ENCODE peak calls at places on chromosomes 16 and 17, in seven cellular contexts. One of them, this sample, is unnamed.

GRCh38 chr17:62092784-62093183 is 27.7 kb upstream of the MED13 start:
- DNase-seq in adrenal gland: no peak
- DNase-seq in lower lobe of right lung: no peak
- DNase-seq in kidney: no peak
- DNase-seq in CD4-positive, CD25-positive, alpha-beta regulatory T cell: no peak
- DNase-seq in uterus: no peak
- DNase-seq in aorta: no peak
- DNase-seq in this sample: no peak

GRCh38 chr16:75244844-75245758 is 6.3 kb downstream of the BCAR1 start:
- DNase-seq in adrenal gland: peak; percentile 85
- DNase-seq in lower lobe of right lung: peak; percentile 83
- DNase-seq in kidney: peak; percentile 95
- DNase-seq in CD4-positive, CD25-positive, alpha-beta regulatory T cell: no peak
- DNase-seq in uterus: peak; percentile 80
- DNase-seq in aorta: peak; percentile 95
- DNase-seq in this sample: peak; percentile 92

GRCh38 chr16:31301708-31302400 is 42.1 kb downstream of the ITGAM start:
- DNase-seq in adrenal gland: peak; percentile 53
- DNase-seq in lower lobe of right lung: no peak
- DNase-seq in kidney: no peak
- DNase-seq in CD4-positive, CD25-positive, alpha-beta regulatory T cell: no peak
- DNase-seq in uterus: no peak
- DNase-seq in aorta: peak; percentile 57
- DNase-seq in this sample: peak; percentile 21

GRCh38 chr17:59616253-59616920 is 3.3 kb upstream of the CLTC start:
- DNase-seq in adrenal gland: no peak
- DNase-seq in lower lobe of right lung: no peak
- DNase-seq in kidney: no peak
- DNase-seq in CD4-positive, CD25-positive, alpha-beta regulatory T cell: no peak
- DNase-seq in uterus: no peak
- DNase-seq in aorta: no peak
- DNase-seq in this sample: no peak

GRCh38 chr16:3485097-3485470 is 10.2 kb downstream of the C16orf90 start:
- DNase-seq in adrenal gland: no peak
- DNase-seq in lower lobe of right lung: no peak
- DNase-seq in kidney: no peak
- DNase-seq in CD4-positive, CD25-positive, alpha-beta regulatory T cell: no peak
- DNase-seq in uterus: no peak
- DNase-seq in aorta: no peak
- DNase-seq in this sample: peak; percentile 5

GRCh38 chr17:437545-437944 is 84.9 kb upstream of the RPH3AL start:
- DNase-seq in adrenal gland: no peak
- DNase-seq in lower lobe of right lung: no peak
- DNase-seq in kidney: no peak
- DNase-seq in CD4-positive, CD25-positive, alpha-beta regulatory T cell: no peak
- DNase-seq in uterus: no peak
- DNase-seq in aorta: no peak
- DNase-seq in this sample: no peak

GRCh38 chr16:813204-813915 is 12.8 kb upstream of the GNG13 start:
- DNase-seq in adrenal gland: peak; percentile 57
- DNase-seq in lower lobe of right lung: no peak
- DNase-seq in kidney: no peak
- DNase-seq in CD4-positive, CD25-positive, alpha-beta regulatory T cell: no peak
- DNase-seq in uterus: no peak
- DNase-seq in aorta: no peak
- DNase-seq in this sample: no peak

GRCh38 chr17:42937712-42938596 is 26.3 kb downstream of the AARSD1 start:
- DNase-seq in adrenal gland: peak; percentile 58
- DNase-seq in lower lobe of right lung: no peak
- DNase-seq in kidney: no peak
- DNase-seq in CD4-positive, CD25-positive, alpha-beta regulatory T cell: no peak
- DNase-seq in uterus: peak; percentile 29
- DNase-seq in aorta: peak; percentile 52
- DNase-seq in this sample: peak; percentile 57

GRCh38 chr17:46163929-46164594 is 29.2 kb downstream of the KANSL1 start:
- DNase-seq in adrenal gland: no peak
- DNase-seq in lower lobe of right lung: no peak
- DNase-seq in kidney: no peak
- DNase-seq in CD4-positive, CD25-positive, alpha-beta regulatory T cell: no peak
- DNase-seq in uterus: no peak
- DNase-seq in aorta: no peak
- DNase-seq in this sample: no peak

GRCh38 chr16:9378876-9379275 is 287.4 kb downstream of the HAPSTR1 start:
- DNase-seq in adrenal gland: no peak
- DNase-seq in lower lobe of right lung: no peak
- DNase-seq in kidney: no peak
- DNase-seq in CD4-positive, CD25-positive, alpha-beta regulatory T cell: no peak
- DNase-seq in uterus: no peak
- DNase-seq in aorta: no peak
- DNase-seq in this sample: no peak

GRCh38 chr16:53212899-53213235 is 158.1 kb downstream of the CHD9 start:
- DNase-seq in adrenal gland: no peak
- DNase-seq in lower lobe of right lung: no peak
- DNase-seq in kidney: no peak
- DNase-seq in CD4-positive, CD25-positive, alpha-beta regulatory T cell: no peak
- DNase-seq in uterus: no peak
- DNase-seq in aorta: no peak
- DNase-seq in this sample: no peak
- H3K4me3 ChIP-seq in adrenal gland: no peak overlapping the region
- H3K4me3 ChIP-seq in lower lobe of right lung: no peak overlapping the region
- H3K4me3 ChIP-seq in kidney: peak overlapping the region; percentile 31
- H3K4me3 ChIP-seq in CD4-positive, CD25-positive, alpha-beta regulatory T cell: no peak overlapping the region
- H3K4me3 ChIP-seq in uterus: no peak overlapping the region
- H3K4me3 ChIP-seq in aorta: no peak overlapping the region
- H3K4me3 ChIP-seq in this sample: peak overlapping the region; percentile 2

GRCh38 chr17:17971431-17972125 is 622 bp downstream of the TOM1L2 start:
- DNase-seq in adrenal gland: peak; percentile 64
- DNase-seq in lower lobe of right lung: peak; percentile 77
- DNase-seq in kidney: peak; percentile 91
- DNase-seq in CD4-positive, CD25-positive, alpha-beta regulatory T cell: peak; percentile 21
- DNase-seq in uterus: peak; percentile 40
- DNase-seq in aorta: no peak
- DNase-seq in this sample: peak; percentile 81

GRCh38 chr17:17970699-17971430 is 1.3 kb downstream of the TOM1L2 start:
- DNase-seq in adrenal gland: no peak
- DNase-seq in lower lobe of right lung: no peak
- DNase-seq in kidney: no peak
- DNase-seq in CD4-positive, CD25-positive, alpha-beta regulatory T cell: no peak
- DNase-seq in uterus: no peak
- DNase-seq in aorta: no peak
- DNase-seq in this sample: no peak

GRCh38 chr17:17972126-17972951 is at the start of the genes DRC3 and TOM1L2:
- DNase-seq in adrenal gland: peak; percentile 100
- DNase-seq in lower lobe of right lung: peak; percentile 100
- DNase-seq in kidney: peak; percentile 100
- DNase-seq in CD4-positive, CD25-positive, alpha-beta regulatory T cell: peak; percentile 100
- DNase-seq in uterus: peak; percentile 100
- DNase-seq in aorta: peak; percentile 100
- DNase-seq in this sample: peak; percentile 100

GRCh38 chr17:17975441-17975840 is 2.8 kb downstream of the DRC3 start:
- DNase-seq in adrenal gland: no peak
- DNase-seq in lower lobe of right lung: no peak
- DNase-seq in kidney: no peak
- DNase-seq in CD4-positive, CD25-positive, alpha-beta regulatory T cell: no peak
- DNase-seq in uterus: no peak
- DNase-seq in aorta: no peak
- DNase-seq in this sample: no peak

GRCh38 chr17:17972952-17973254 is 241 bp downstream of the DRC3 start:
- DNase-seq in adrenal gland: no peak
- DNase-seq in lower lobe of right lung: no peak
- DNase-seq in kidney: no peak
- DNase-seq in CD4-positive, CD25-positive, alpha-beta regulatory T cell: no peak
- DNase-seq in uterus: no peak
- DNase-seq in aorta: no peak
- DNase-seq in this sample: no peak
- H3K27ac ChIP-seq in adrenal gland: peak overlapping the region; percentile 58
- H3K27ac ChIP-seq in lower lobe of right lung: peak overlapping the region; percentile 77
- H3K27ac ChIP-seq in kidney: peak overlapping the region; percentile 32
- H3K27ac ChIP-seq in CD4-positive, CD25-positive, alpha-beta regulatory T cell: peak overlapping the region; percentile 78
- H3K27ac ChIP-seq in uterus: peak overlapping the region; percentile 40
- H3K27ac ChIP-seq in aorta: no peak overlapping the region
- H3K27ac ChIP-seq in this sample: peak overlapping the region; percentile 61

DNA sequence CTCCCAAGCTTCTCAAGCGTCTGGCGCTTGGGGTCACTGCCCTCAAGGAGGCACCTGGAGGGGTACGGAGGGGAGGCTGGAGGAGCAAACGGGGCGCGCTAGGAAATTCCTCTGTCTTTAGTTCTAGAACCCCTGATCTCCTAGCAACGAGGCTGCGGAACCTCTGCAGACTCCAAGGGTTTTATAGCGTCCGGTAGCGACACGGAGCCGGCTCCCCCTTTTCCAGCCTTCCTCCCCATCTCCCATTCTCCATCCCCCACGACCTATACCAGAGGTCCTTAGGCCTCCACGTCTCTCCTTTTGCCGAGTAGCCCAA is 601 bp upstream of the CDIPT start:
- DNase-seq in adrenal gland: no peak
- DNase-seq in lower lobe of right lung: no peak
- DNase-seq in kidney: no peak
- DNase-seq in CD4-positive, CD25-positive, alpha-beta regulatory T cell: no peak
- DNase-seq in uterus: no peak
- DNase-seq in aorta: no peak
- DNase-seq in this sample: no peak
- H3K4me3 ChIP-seq in adrenal gland: no peak overlapping the region
- H3K4me3 ChIP-seq in lower lobe of right lung: peak overlapping the region; percentile 91
- H3K4me3 ChIP-seq in kidney: peak overlapping the region; percentile 87
- H3K4me3 ChIP-seq in CD4-positive, CD25-positive, alpha-beta regulatory T cell: peak overlapping the region; percentile 90
- H3K4me3 ChIP-seq in uterus: peak overlapping the region; percentile 81
- H3K4me3 ChIP-seq in aorta: no peak overlapping the region
- H3K4me3 ChIP-seq in this sample: peak overlapping the region; percentile 4

GRCh38 chr17:79747508-79748295 is 17.0 kb downstream of the ENPP7 start:
- DNase-seq in adrenal gland: no peak
- DNase-seq in lower lobe of right lung: no peak
- DNase-seq in kidney: no peak
- DNase-seq in CD4-positive, CD25-positive, alpha-beta regulatory T cell: no peak
- DNase-seq in uterus: no peak
- DNase-seq in aorta: no peak
- DNase-seq in this sample: no peak
- H3K27ac ChIP-seq in adrenal gland: no peak overlapping the region
- H3K27ac ChIP-seq in lower lobe of right lung: no peak overlapping the region
- H3K27ac ChIP-seq in kidney: no peak overlapping the region
- H3K27ac ChIP-seq in CD4-positive, CD25-positive, alpha-beta regulatory T cell: no peak overlapping the region
- H3K27ac ChIP-seq in uterus: no peak overlapping the region
- H3K27ac ChIP-seq in aorta: no peak overlapping the region
- H3K27ac ChIP-seq in this sample: no peak overlapping the region

DNA sequence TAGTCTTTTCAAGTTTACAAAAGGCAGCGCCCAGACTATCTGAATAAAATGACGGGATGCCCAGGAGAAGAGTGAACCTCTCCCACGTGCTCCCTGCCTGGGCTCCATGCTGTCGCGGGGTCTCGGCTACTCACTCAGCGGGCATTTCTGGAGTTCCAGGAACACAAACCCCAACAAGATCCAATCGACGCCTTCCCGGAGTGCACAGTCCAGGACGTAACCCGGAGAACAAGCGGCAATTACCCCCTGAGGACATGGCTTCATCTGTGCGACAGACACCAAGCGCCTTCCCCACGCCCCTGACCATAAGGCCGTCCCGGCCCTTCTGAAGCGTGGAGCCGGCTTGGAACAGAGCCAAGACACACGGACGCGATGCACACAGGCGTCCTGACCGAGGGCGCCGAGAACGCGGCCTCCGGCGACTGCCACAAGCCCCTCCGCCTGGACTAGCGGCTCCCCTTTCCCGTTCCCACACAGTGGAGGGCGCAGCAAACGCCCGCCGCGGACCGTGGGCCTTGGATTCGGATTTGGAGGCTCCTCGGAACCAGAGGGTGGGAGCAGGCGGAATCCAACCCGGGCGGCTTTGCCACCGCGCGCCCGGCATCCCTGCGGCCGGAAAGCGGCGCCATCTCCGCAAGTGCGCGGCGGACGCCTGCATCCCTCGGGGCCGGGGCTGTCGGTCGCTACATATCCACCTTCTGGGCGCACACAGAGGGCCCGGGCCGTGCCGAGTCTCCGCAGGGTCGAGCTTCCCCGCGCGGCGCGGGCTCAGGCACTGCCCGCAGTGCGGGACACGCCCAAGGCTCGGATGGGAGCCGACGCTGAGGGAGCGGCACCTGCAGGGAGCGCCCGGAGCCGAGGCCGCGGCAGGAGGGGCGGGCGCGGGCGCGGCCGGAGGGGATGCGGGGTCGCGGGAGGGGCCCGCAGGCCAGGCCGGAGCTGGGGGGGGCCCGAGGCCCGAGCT is 725 bp downstream of the ABCA3 start:
- DNase-seq in adrenal gland: peak; percentile 69
- DNase-seq in lower lobe of right lung: peak; percentile 82
- DNase-seq in kidney: peak; percentile 84
- DNase-seq in CD4-positive, CD25-positive, alpha-beta regulatory T cell: peak; percentile 16
- DNase-seq in uterus: peak; percentile 43
- DNase-seq in aorta: peak; percentile 69
- DNase-seq in this sample: peak; percentile 85
- H3K4me3 ChIP-seq in adrenal gland: peak overlapping the region; percentile 45
- H3K4me3 ChIP-seq in lower lobe of right lung: peak overlapping the region; percentile 84
- H3K4me3 ChIP-seq in kidney: peak overlapping the region; percentile 69
- H3K4me3 ChIP-seq in CD4-positive, CD25-positive, alpha-beta regulatory T cell: peak overlapping the region; percentile 48
- H3K4me3 ChIP-seq in uterus: peak overlapping the region; percentile 36
- H3K4me3 ChIP-seq in aorta: peak overlapping the region; percentile 32
- H3K4me3 ChIP-seq in this sample: peak overlapping the region; percentile 74

GRCh38 chr17:79288950-79289349 is 214.3 kb downstream of the ENGASE start:
- DNase-seq in adrenal gland: no peak
- DNase-seq in lower lobe of right lung: no peak
- DNase-seq in kidney: no peak
- DNase-seq in CD4-positive, CD25-positive, alpha-beta regulatory T cell: no peak
- DNase-seq in uterus: no peak
- DNase-seq in aorta: no peak
- DNase-seq in this sample: no peak
- H3K27ac ChIP-seq in adrenal gland: no peak overlapping the region
- H3K27ac ChIP-seq in lower lobe of right lung: no peak overlapping the region
- H3K27ac ChIP-seq in kidney: no peak overlapping the region
- H3K27ac ChIP-seq in CD4-positive, CD25-positive, alpha-beta regulatory T cell: no peak overlapping the region
- H3K27ac ChIP-seq in uterus: no peak overlapping the region
- H3K27ac ChIP-seq in aorta: no peak overlapping the region
- H3K27ac ChIP-seq in this sample: no peak overlapping the region